ENCODE peak calls at places on chromosome 12, in seven cellular contexts. M, H, F, V, Q, G and S are unnamed samples.

GRCh38 chr12:66156654-66157053 is 13.1 kb downstream of the TMBIM4 start:
- DNase-seq in M (no peak), H (no peak), F (peak; percentile 18), V (no peak), Q (no peak), G (no peak), S (no peak)

GRCh38 chr12:26651566-26652188 is 181.3 kb downstream of the ITPR2 start:
- DNase-seq in M (peak; percentile 26), H (peak; percentile 80), F (peak; percentile 88), V (peak; percentile 67), Q (no peak), G (peak; percentile 41), S (peak; percentile 45)

GRCh38 chr12:78002878-78003277 is 172.2 kb downstream of the NAV3 start:
- DNase-seq in M (no peak), H (no peak), F (peak; percentile 15), V (no peak), Q (no peak), G (no peak), S (no peak)

GRCh38 chr12:33052141-33053051 is 155.8 kb upstream of the PKP2 start:
- DNase-seq in M (no peak), H (no peak), F (no peak), V (no peak), Q (peak; percentile 63), G (no peak), S (no peak)

GRCh38 chr12:114316076-114316475 is 89.9 kb downstream of the TBX5 start:
- DNase-seq in M (no peak), H (no peak), F (peak; percentile 84), V (no peak), Q (no peak), G (no peak), S (no peak)

GRCh38 chr12:93050026-93050747 is 121.1 kb upstream of the EEA1 start:
- DNase-seq in M (no peak), H (no peak), F (peak; percentile 63), V (no peak), Q (no peak), G (no peak), S (no peak)

GRCh38 chr12:85036241-85036707 is at the start of the genes LRRIQ1 and TSPAN19:
- DNase-seq in M (peak; percentile 54), H (peak; percentile 80), F (peak; percentile 79), V (peak; percentile 89), Q (peak; percentile 67), G (peak; percentile 70), S (peak; percentile 62)

GRCh38 chr12:45611495-45611894 is 118.0 kb upstream of the ARID2 start:
- DNase-seq in M (no peak), H (no peak), F (no peak), V (no peak), Q (no peak), G (no peak), S (no peak)

GRCh38 chr12:125005652-125006051 is 12.2 kb downstream of the BRI3BP start:
- DNase-seq in M (no peak), H (no peak), F (no peak), V (no peak), Q (no peak), G (no peak), S (no peak)

GRCh38 chr12:5506295-5506694 is 74.4 kb downstream of the NTF3 start:
- DNase-seq in M (no peak), H (no peak), F (no peak), V (no peak), Q (no peak), G (no peak), S (no peak)

GRCh38 chr12:78269620-78270019 is 438.9 kb downstream of the NAV3 start:
- DNase-seq in M (no peak), H (no peak), F (no peak), V (no peak), Q (no peak), G (no peak), S (no peak)

GRCh38 chr12:115155665-115156645 is 472.0 kb upstream of the TBX3 start:
- DNase-seq in M (no peak), H (no peak), F (peak; percentile 95), V (no peak), Q (no peak), G (no peak), S (no peak)

GRCh38 chr12:64180951-64181350 is 41.1 kb downstream of the KICS2 start:
- DNase-seq in M (peak; percentile 13), H (no peak), F (peak; percentile 76), V (no peak), Q (no peak), G (peak; percentile 19), S (no peak)

GRCh38 chr12:115774148-115774905 is 503.2 kb downstream of the MED13L start:
- DNase-seq in M (no peak), H (no peak), F (no peak), V (no peak), Q (no peak), G (peak; percentile 43), S (no peak)

GRCh38 chr12:13275366-13275765 is 78.8 kb downstream of the EMP1 start:
- DNase-seq in M (no peak), H (no peak), F (no peak), V (no peak), Q (no peak), G (no peak), S (no peak)

GRCh38 chr12:109112720-109113465 is 3.5 kb upstream of the ACACB start:
- DNase-seq in M (no peak), H (no peak), F (no peak), V (no peak), Q (peak; percentile 6), G (no peak), S (no peak)

GRCh38 chr12:4202482-4202881 is 71.1 kb upstream of the CCND2 start:
- DNase-seq in M (no peak), H (no peak), F (no peak), V (no peak), Q (no peak), G (no peak), S (no peak)

GRCh38 chr12:65943388-65944137 is 119.3 kb downstream of the HMGA2 start:
- DNase-seq in M (no peak), H (no peak), F (no peak), V (no peak), Q (no peak), G (no peak), S (no peak)

GRCh38 chr12:123598522-123598921 is 3.4 kb upstream of the DDX55 start:
- DNase-seq in M (no peak), H (no peak), F (no peak), V (no peak), Q (no peak), G (no peak), S (peak; percentile 5)

GRCh38 chr12:11553871-11554533 is 95.5 kb upstream of the ETV6 start:
- DNase-seq in M (peak; percentile 19), H (peak; percentile 75), F (peak; percentile 59), V (peak; percentile 66), Q (no peak), G (peak; percentile 56), S (peak; percentile 51)

GRCh38 chr12:86683568-86683991 is 427.4 kb upstream of the MGAT4C start:
- DNase-seq in M (no peak), H (no peak), F (peak; percentile 69), V (no peak), Q (no peak), G (no peak), S (no peak)

GRCh38 chr12:37565112-37565511 is 751.5 kb upstream of the ALG10B start:
- DNase-seq in M (no peak), H (no peak), F (no peak), V (no peak), Q (no peak), G (no peak), S (no peak)

GRCh38 chr12:70049596-70050360 is 193.5 kb upstream of the CNOT2 start:
- DNase-seq in M (no peak), H (no peak), F (no peak), V (no peak), Q (no peak), G (peak; percentile 44), S (no peak)

GRCh38 chr12:94873368-94874085 is 130.0 kb downstream of the NDUFA12 start:
- DNase-seq in M (no peak), H (no peak), F (no peak), V (no peak), Q (peak; percentile 76), G (no peak), S (peak; percentile 28)

GRCh38 chr12:68342966-68343365 is 10.8 kb upstream of the MDM1 start:
- DNase-seq in M (no peak), H (no peak), F (no peak), V (no peak), Q (no peak), G (no peak), S (no peak)

GRCh38 chr12:6767592-6768384 is 1.6 kb downstream of the PTMS start:
- DNase-seq in M (no peak), H (no peak), F (peak; percentile 33), V (peak; percentile 34), Q (no peak), G (no peak), S (no peak)
- H3K27ac ChIP-seq in M (peak overlapping the region; percentile 80), H (peak overlapping the region; percentile 90), F (peak overlapping the region; percentile 79), V (peak overlapping the region; percentile 67), Q (no peak overlapping the region), G (peak overlapping the region; percentile 72), S (peak overlapping the region; percentile 91)

DNA sequence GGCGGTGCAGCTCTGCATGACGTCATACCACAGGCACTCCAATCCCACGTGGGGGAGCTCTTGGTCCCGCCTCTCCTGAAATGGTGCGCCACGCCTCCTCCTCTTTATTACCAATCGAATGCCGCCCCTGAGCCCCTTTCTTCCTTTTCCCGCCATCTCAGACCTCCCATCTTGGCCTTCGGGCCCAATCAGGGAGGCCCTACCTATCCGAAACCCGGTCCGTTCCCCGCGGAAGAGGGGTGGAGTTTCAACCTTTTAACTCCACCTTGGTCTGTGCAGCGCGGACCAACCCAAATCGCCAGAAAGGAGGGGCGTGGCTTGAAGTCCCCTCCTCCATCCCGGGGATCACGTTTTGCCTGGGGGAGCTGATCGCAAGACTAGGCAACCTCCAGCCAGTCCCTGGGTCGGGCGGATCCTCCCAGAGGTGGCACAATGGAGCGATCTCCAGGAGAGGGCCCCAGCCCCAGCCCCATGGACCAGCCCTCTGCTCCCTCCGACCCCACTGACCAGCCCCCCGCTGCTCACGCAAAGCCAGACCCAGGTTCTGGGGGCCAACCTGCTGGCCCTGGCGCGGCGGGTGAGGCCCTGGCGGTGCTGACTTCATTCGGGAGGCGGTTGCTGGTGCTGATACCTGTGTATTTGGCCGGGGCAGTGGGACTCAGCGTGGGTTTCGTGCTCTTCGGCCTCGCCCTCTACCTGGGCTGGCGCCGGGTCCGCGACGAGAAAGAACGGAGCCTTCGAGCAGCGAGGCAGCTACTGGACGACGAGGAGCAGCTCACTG is at the start of gene ESYT1:
- DNase-seq in M (peak; percentile 99), H (peak; percentile 99), F (peak; percentile 100), V (peak; percentile 99), Q (peak; percentile 99), G (peak; percentile 100), S (peak; percentile 99)
- TF ChIP-seq POLR2A in M (peak; percentile 97), H (peak; percentile 98), F (peak; percentile 71), V (peak; percentile 96), Q (no peak), G (peak; percentile 88), S (no peak)

GRCh38 chr12:131830335-131831020 is 2.3 kb downstream of the MMP17 start:
- DNase-seq in M (peak; percentile 80), H (peak; percentile 69), F (peak; percentile 77), V (peak; percentile 89), Q (peak; percentile 94), G (peak; percentile 23), S (peak; percentile 59)
- H3K4me3 ChIP-seq in M (peak overlapping the region; percentile 24), H (peak overlapping the region; percentile 50), F (peak overlapping the region; percentile 38), V (peak overlapping the region; percentile 51), Q (peak overlapping the region; percentile 44), G (peak overlapping the region; percentile 79), S (peak overlapping the region; percentile 43)

DNA sequence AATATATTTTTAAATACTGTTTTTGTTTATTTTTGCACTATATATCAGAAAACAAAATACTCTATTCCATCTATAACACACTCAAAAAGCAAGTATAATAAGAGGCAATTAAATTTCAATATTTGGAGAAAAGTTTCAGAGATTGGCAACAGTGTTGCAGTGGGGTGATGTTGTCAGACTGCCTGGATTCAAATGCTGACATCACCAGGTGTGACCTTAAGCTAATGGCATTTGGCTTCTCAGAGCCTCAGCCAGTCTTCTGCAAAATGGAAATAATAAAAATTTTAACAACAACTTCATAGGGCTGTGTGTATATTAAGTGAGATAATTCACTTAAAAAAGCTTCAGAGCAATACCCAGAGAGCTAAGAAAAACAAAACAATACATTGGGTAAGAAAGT is 74.7 kb downstream of the TMTC1 start:
- DNase-seq in M (no peak), H (no peak), F (no peak), V (peak; percentile 43), Q (no peak), G (no peak), S (no peak)
- H3K27ac ChIP-seq in M (no peak overlapping the region), H (no peak overlapping the region), F (no peak overlapping the region), V (no peak overlapping the region), Q (no peak overlapping the region), G (no peak overlapping the region), S (no peak overlapping the region)